ENCODE peak calls at places on chromosomes 12 and 14, in seven cellular contexts. One of them, this sample, is unnamed.

GRCh38 chr14:61388976-61389576 is 67.7 kb downstream of the PRKCH start:
- DNase-seq in HCT116: peak; percentile 36
- DNase-seq in suprapubic skin: no peak
- DNase-seq in transverse colon: no peak
- DNase-seq in stomach: no peak
- DNase-seq in sigmoid colon: no peak
- DNase-seq in prostate gland: no peak
- DNase-seq in this sample: no peak

GRCh38 chr12:120538281-120539156 is 4.4 kb downstream of the RNF10 start:
- DNase-seq in HCT116: no peak
- DNase-seq in suprapubic skin: no peak
- DNase-seq in transverse colon: peak; percentile 74
- DNase-seq in stomach: peak; percentile 66
- DNase-seq in sigmoid colon: peak; percentile 84
- DNase-seq in prostate gland: no peak
- DNase-seq in this sample: no peak

GRCh38 chr12:109962388-109962787 is 33.8 kb downstream of the GIT2 start:
- DNase-seq in HCT116: no peak
- DNase-seq in suprapubic skin: no peak
- DNase-seq in transverse colon: no peak
- DNase-seq in stomach: no peak
- DNase-seq in sigmoid colon: no peak
- DNase-seq in prostate gland: no peak
- DNase-seq in this sample: no peak

GRCh38 chr12:115638753-115639666 is 638.5 kb downstream of the MED13L start:
- DNase-seq in HCT116: no peak
- DNase-seq in suprapubic skin: no peak
- DNase-seq in transverse colon: peak; percentile 15
- DNase-seq in stomach: no peak
- DNase-seq in sigmoid colon: no peak
- DNase-seq in prostate gland: no peak
- DNase-seq in this sample: no peak

GRCh38 chr12:89140580-89141236 is 211.6 kb downstream of the DUSP6 start:
- DNase-seq in HCT116: no peak
- DNase-seq in suprapubic skin: no peak
- DNase-seq in transverse colon: no peak
- DNase-seq in stomach: no peak
- DNase-seq in sigmoid colon: no peak
- DNase-seq in prostate gland: no peak
- DNase-seq in this sample: no peak

GRCh38 chr12:56004211-56004610 is 7.1 kb downstream of the SUOX start:
- DNase-seq in HCT116: no peak
- DNase-seq in suprapubic skin: no peak
- DNase-seq in transverse colon: no peak
- DNase-seq in stomach: no peak
- DNase-seq in sigmoid colon: no peak
- DNase-seq in prostate gland: no peak
- DNase-seq in this sample: no peak

GRCh38 chr12:7125632-7126227 is 3.0 kb downstream of the RBP5 start:
- DNase-seq in HCT116: no peak
- DNase-seq in suprapubic skin: peak; percentile 16
- DNase-seq in transverse colon: no peak
- DNase-seq in stomach: no peak
- DNase-seq in sigmoid colon: no peak
- DNase-seq in prostate gland: no peak
- DNase-seq in this sample: no peak

GRCh38 chr14:44352212-44352611 is 154.9 kb downstream of the FSCB start:
- DNase-seq in HCT116: no peak
- DNase-seq in suprapubic skin: no peak
- DNase-seq in transverse colon: no peak
- DNase-seq in stomach: no peak
- DNase-seq in sigmoid colon: no peak
- DNase-seq in prostate gland: no peak
- DNase-seq in this sample: no peak

GRCh38 chr14:67704484-67705089 is 2.9 kb downstream of the RDH12 start:
- DNase-seq in HCT116: peak; percentile 72
- DNase-seq in suprapubic skin: no peak
- DNase-seq in transverse colon: no peak
- DNase-seq in stomach: no peak
- DNase-seq in sigmoid colon: no peak
- DNase-seq in prostate gland: peak; percentile 46
- DNase-seq in this sample: no peak

GRCh38 chr12:121697093-121697698 is 15.4 kb upstream of the TMEM120B start:
- DNase-seq in HCT116: peak; percentile 47
- DNase-seq in suprapubic skin: no peak
- DNase-seq in transverse colon: no peak
- DNase-seq in stomach: no peak
- DNase-seq in sigmoid colon: no peak
- DNase-seq in prostate gland: peak; percentile 46
- DNase-seq in this sample: peak; percentile 26

GRCh38 chr12:8032242-8033152 is at the start of gene FOXJ2:
- DNase-seq in HCT116: no peak
- DNase-seq in suprapubic skin: peak; percentile 85
- DNase-seq in transverse colon: peak; percentile 86
- DNase-seq in stomach: peak; percentile 86
- DNase-seq in sigmoid colon: peak; percentile 90
- DNase-seq in prostate gland: peak; percentile 64
- DNase-seq in this sample: peak; percentile 68

GRCh38 chr12:24937553-24938244 is 11.2 kb downstream of the BCAT1 start:
- DNase-seq in HCT116: no peak
- DNase-seq in suprapubic skin: no peak
- DNase-seq in transverse colon: no peak
- DNase-seq in stomach: no peak
- DNase-seq in sigmoid colon: no peak
- DNase-seq in prostate gland: no peak
- DNase-seq in this sample: no peak

GRCh38 chr12:130787445-130788410 is 51.3 kb downstream of the STX2 start:
- DNase-seq in HCT116: no peak
- DNase-seq in suprapubic skin: no peak
- DNase-seq in transverse colon: no peak
- DNase-seq in stomach: no peak
- DNase-seq in sigmoid colon: no peak
- DNase-seq in prostate gland: no peak
- DNase-seq in this sample: no peak

GRCh38 chr12:124594851-124595250 is 27.4 kb upstream of the NCOR2 start:
- DNase-seq in HCT116: no peak
- DNase-seq in suprapubic skin: no peak
- DNase-seq in transverse colon: no peak
- DNase-seq in stomach: no peak
- DNase-seq in sigmoid colon: no peak
- DNase-seq in prostate gland: no peak
- DNase-seq in this sample: no peak

GRCh38 chr14:80692903-80693302 is 248.6 kb downstream of the CEP128 start:
- DNase-seq in HCT116: no peak
- DNase-seq in suprapubic skin: no peak
- DNase-seq in transverse colon: no peak
- DNase-seq in stomach: no peak
- DNase-seq in sigmoid colon: no peak
- DNase-seq in prostate gland: no peak
- DNase-seq in this sample: no peak

GRCh38 chr14:93956514-93957332 is 19.6 kb downstream of the ASB2 start:
- DNase-seq in HCT116: no peak
- DNase-seq in suprapubic skin: no peak
- DNase-seq in transverse colon: peak; percentile 50
- DNase-seq in stomach: no peak
- DNase-seq in sigmoid colon: no peak
- DNase-seq in prostate gland: no peak
- DNase-seq in this sample: no peak

GRCh38 chr14:45051180-45051579 is 32.7 kb upstream of the PRPF39 start:
- DNase-seq in HCT116: no peak
- DNase-seq in suprapubic skin: no peak
- DNase-seq in transverse colon: no peak
- DNase-seq in stomach: no peak
- DNase-seq in sigmoid colon: no peak
- DNase-seq in prostate gland: no peak
- DNase-seq in this sample: no peak

GRCh38 chr12:119696943-119697342 is 29.0 kb downstream of the PRKAB1 start:
- DNase-seq in HCT116: no peak
- DNase-seq in suprapubic skin: no peak
- DNase-seq in transverse colon: no peak
- DNase-seq in stomach: no peak
- DNase-seq in sigmoid colon: no peak
- DNase-seq in prostate gland: no peak
- DNase-seq in this sample: no peak

GRCh38 chr14:55915464-55915863 is 202.7 kb upstream of the PELI2 start:
- DNase-seq in HCT116: no peak
- DNase-seq in suprapubic skin: no peak
- DNase-seq in transverse colon: no peak
- DNase-seq in stomach: no peak
- DNase-seq in sigmoid colon: no peak
- DNase-seq in prostate gland: no peak
- DNase-seq in this sample: no peak

GRCh38 chr14:33997611-33998010 is 46.7 kb upstream of the EGLN3 start:
- DNase-seq in HCT116: no peak
- DNase-seq in suprapubic skin: no peak
- DNase-seq in transverse colon: no peak
- DNase-seq in stomach: no peak
- DNase-seq in sigmoid colon: no peak
- DNase-seq in prostate gland: no peak
- DNase-seq in this sample: no peak

GRCh38 chr14:96574633-96575191 is 72.5 kb downstream of the PAPOLA start:
- DNase-seq in HCT116: no peak
- DNase-seq in suprapubic skin: no peak
- DNase-seq in transverse colon: no peak
- DNase-seq in stomach: no peak
- DNase-seq in sigmoid colon: no peak
- DNase-seq in prostate gland: peak; percentile 34
- DNase-seq in this sample: no peak

GRCh38 chr12:1339608-1340319 is 254.6 kb downstream of the FBXL14 start:
- DNase-seq in HCT116: no peak
- DNase-seq in suprapubic skin: no peak
- DNase-seq in transverse colon: no peak
- DNase-seq in stomach: no peak
- DNase-seq in sigmoid colon: no peak
- DNase-seq in prostate gland: no peak
- DNase-seq in this sample: no peak

GRCh38 chr14:76880432-76880831 is 54.2 kb downstream of the LRRC74A start:
- DNase-seq in HCT116: no peak
- DNase-seq in suprapubic skin: no peak
- DNase-seq in transverse colon: no peak
- DNase-seq in stomach: no peak
- DNase-seq in sigmoid colon: no peak
- DNase-seq in prostate gland: no peak
- DNase-seq in this sample: no peak

GRCh38 chr14:71623939-71624338 is 308.3 kb upstream of the RGS6 start:
- DNase-seq in HCT116: no peak
- DNase-seq in suprapubic skin: no peak
- DNase-seq in transverse colon: no peak
- DNase-seq in stomach: no peak
- DNase-seq in sigmoid colon: no peak
- DNase-seq in prostate gland: no peak
- DNase-seq in this sample: no peak

GRCh38 chr14:70303528-70304293 is 55.8 kb downstream of the COX16 start:
- DNase-seq in HCT116: no peak
- DNase-seq in suprapubic skin: no peak
- DNase-seq in transverse colon: no peak
- DNase-seq in stomach: no peak
- DNase-seq in sigmoid colon: no peak
- DNase-seq in prostate gland: no peak
- DNase-seq in this sample: no peak

GRCh38 chr14:40983604-40984003 is 623.1 kb upstream of the LRFN5 start:
- DNase-seq in HCT116: no peak
- DNase-seq in suprapubic skin: no peak
- DNase-seq in transverse colon: no peak
- DNase-seq in stomach: no peak
- DNase-seq in sigmoid colon: no peak
- DNase-seq in prostate gland: no peak
- DNase-seq in this sample: no peak

GRCh38 chr12:49791700-49792099 is 36.5 kb downstream of the NCKAP5L start:
- DNase-seq in HCT116: no peak
- DNase-seq in suprapubic skin: no peak
- DNase-seq in transverse colon: no peak
- DNase-seq in stomach: no peak
- DNase-seq in sigmoid colon: no peak
- DNase-seq in prostate gland: no peak
- DNase-seq in this sample: no peak

GRCh38 chr14:81682134-81682533 is 148.5 kb upstream of the SEL1L start:
- DNase-seq in HCT116: no peak
- DNase-seq in suprapubic skin: no peak
- DNase-seq in transverse colon: no peak
- DNase-seq in stomach: no peak
- DNase-seq in sigmoid colon: no peak
- DNase-seq in prostate gland: no peak
- DNase-seq in this sample: no peak

GRCh38 chr12:6560501-6561205 is 4.8 kb upstream of the IFFO1 start:
- DNase-seq in HCT116: no peak
- DNase-seq in suprapubic skin: no peak
- DNase-seq in transverse colon: no peak
- DNase-seq in stomach: no peak
- DNase-seq in sigmoid colon: no peak
- DNase-seq in prostate gland: no peak
- DNase-seq in this sample: no peak

GRCh38 chr12:116977465-116978380 is 67.0 kb downstream of the FBXW8 start:
- DNase-seq in HCT116: no peak
- DNase-seq in suprapubic skin: no peak
- DNase-seq in transverse colon: no peak
- DNase-seq in stomach: no peak
- DNase-seq in sigmoid colon: no peak
- DNase-seq in prostate gland: no peak
- DNase-seq in this sample: no peak
- TF ChIP-seq POLR2AphosphoS5 in HCT116: no peak
- TF ChIP-seq POLR2AphosphoS5 in suprapubic skin: no peak
- TF ChIP-seq POLR2AphosphoS5 in transverse colon: no peak
- TF ChIP-seq POLR2AphosphoS5 in stomach: no peak
- TF ChIP-seq POLR2AphosphoS5 in sigmoid colon: no peak
- TF ChIP-seq POLR2AphosphoS5 in prostate gland: no peak
- TF ChIP-seq POLR2AphosphoS5 in this sample: no peak

DNA sequence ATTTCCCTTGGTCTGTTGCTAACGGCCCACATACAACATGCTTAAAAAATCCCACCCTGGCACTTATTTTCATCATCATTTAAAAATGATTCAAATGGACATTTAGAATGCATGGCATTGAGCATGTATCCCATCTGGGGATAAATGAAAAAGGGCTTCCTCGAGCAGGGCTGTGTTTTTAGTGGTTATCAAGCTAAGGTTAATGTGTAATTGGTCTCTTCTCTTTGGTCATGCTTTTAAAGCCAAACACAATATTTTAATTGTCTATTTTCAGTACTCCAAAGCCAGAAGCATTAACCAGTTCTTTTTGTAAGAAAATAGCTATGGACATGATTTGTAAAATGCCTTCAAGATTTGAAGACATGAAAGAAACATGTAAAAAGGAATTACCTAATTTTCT is 1.9 kb upstream of the TRHDE start:
- DNase-seq in HCT116: no peak
- DNase-seq in suprapubic skin: no peak
- DNase-seq in transverse colon: no peak
- DNase-seq in stomach: no peak
- DNase-seq in sigmoid colon: no peak
- DNase-seq in prostate gland: no peak
- DNase-seq in this sample: no peak
- TF ChIP-seq POLR2A in HCT116: no peak
- TF ChIP-seq POLR2A in suprapubic skin: no peak
- TF ChIP-seq POLR2A in transverse colon: no peak
- TF ChIP-seq POLR2A in stomach: no peak
- TF ChIP-seq POLR2A in sigmoid colon: no peak
- TF ChIP-seq POLR2A in prostate gland: no peak
- TF ChIP-seq POLR2A in this sample: no peak

GRCh38 chr12:53739285-53740129 is 12.3 kb upstream of the CALCOCO1 start:
- DNase-seq in HCT116: no peak
- DNase-seq in suprapubic skin: no peak
- DNase-seq in transverse colon: no peak
- DNase-seq in stomach: no peak
- DNase-seq in sigmoid colon: no peak
- DNase-seq in prostate gland: no peak
- DNase-seq in this sample: no peak
- TF ChIP-seq POLR2AphosphoS5 in HCT116: no peak
- TF ChIP-seq POLR2AphosphoS5 in suprapubic skin: no peak
- TF ChIP-seq POLR2AphosphoS5 in transverse colon: no peak
- TF ChIP-seq POLR2AphosphoS5 in stomach: no peak
- TF ChIP-seq POLR2AphosphoS5 in sigmoid colon: no peak
- TF ChIP-seq POLR2AphosphoS5 in prostate gland: no peak
- TF ChIP-seq POLR2AphosphoS5 in this sample: no peak

GRCh38 chr14:51953996-51954395 is 35.4 kb upstream of the RTRAF start:
- DNase-seq in HCT116: no peak
- DNase-seq in suprapubic skin: no peak
- DNase-seq in transverse colon: no peak
- DNase-seq in stomach: no peak
- DNase-seq in sigmoid colon: no peak
- DNase-seq in prostate gland: no peak
- DNase-seq in this sample: no peak
- TF ChIP-seq POLR2A in HCT116: no peak
- TF ChIP-seq POLR2A in suprapubic skin: no peak
- TF ChIP-seq POLR2A in transverse colon: no peak
- TF ChIP-seq POLR2A in stomach: no peak
- TF ChIP-seq POLR2A in sigmoid colon: no peak
- TF ChIP-seq POLR2A in prostate gland: no peak
- TF ChIP-seq POLR2A in this sample: no peak

This sample was measured in GM12891.